ENCODE peak calls at places on chromosome 5, in four cellular contexts. B is mesendoderm, P is IMR-90, H is neuronal stem cell. W is an unnamed sample.

GRCh38 chr5:147565524-147565923 is 55.7 kb upstream of the DPYSL3 start:
- DNase-seq in B (peak; percentile 11), P (peak; percentile 81), H (no peak), W (peak; percentile 29)

GRCh38 chr5:141853895-141854626 is 24.1 kb downstream of the PCDH1 start:
- DNase-seq in B (peak; percentile 30), P (no peak), H (no peak), W (no peak)

GRCh38 chr5:180613188-180613587 is 21.9 kb upstream of the SCGB3A1 start:
- DNase-seq in B (no peak), P (no peak), H (no peak), W (no peak)

GRCh38 chr5:55993628-55994501 is 898 bp downstream of the IL6ST start:
- DNase-seq in B (no peak), P (no peak), H (no peak), W (peak; percentile 45)

GRCh38 chr5:71782771-71783770 is 64.0 kb downstream of the CARTPT start:
- DNase-seq in B (peak; percentile 88), P (peak; percentile 75), H (peak; percentile 73), W (peak; percentile 82)

GRCh38 chr5:18811616-18812015 is 1176.4 kb downstream of the CDH18 start:
- DNase-seq in B (peak; percentile 16), P (no peak), H (no peak), W (no peak)

GRCh38 chr5:39518516-39518915 is 93.7 kb upstream of the DAB2 start:
- DNase-seq in B (no peak), P (peak; percentile 85), H (no peak), W (no peak)

GRCh38 chr5:13477118-13477737 is 467.3 kb downstream of the DNAH5 start:
- DNase-seq in B (no peak), P (peak; percentile 89), H (no peak), W (peak; percentile 50)

GRCh38 chr5:75337366-75338021 is 474 bp downstream of the HMGCR start:
- DNase-seq in B (peak; percentile 29), P (no peak), H (no peak), W (no peak)

GRCh38 chr5:27450607-27451006 is 412.2 kb upstream of the CDH9 start:
- DNase-seq in B (no peak), P (peak; percentile 4), H (no peak), W (peak; percentile 63)

GRCh38 chr5:82387041-82387818 is 109.1 kb upstream of the RPS23 start:
- DNase-seq in B (peak; percentile 54), P (peak; percentile 18), H (no peak), W (peak; percentile 26)

GRCh38 chr5:36156124-36156601 is 4.3 kb downstream of the SKP2 start:
- DNase-seq in B (peak; percentile 75), P (peak; percentile 60), H (no peak), W (peak; percentile 66)

GRCh38 chr5:31194892-31195291 is 1.4 kb downstream of the CDH6 start:
- DNase-seq in B (no peak), P (peak; percentile 27), H (no peak), W (no peak)
- H3K4me3 ChIP-seq in B (no peak overlapping the region), P (peak overlapping the region; percentile 88), H (peak overlapping the region; percentile 54), W (peak overlapping the region; percentile 73)

DNA sequence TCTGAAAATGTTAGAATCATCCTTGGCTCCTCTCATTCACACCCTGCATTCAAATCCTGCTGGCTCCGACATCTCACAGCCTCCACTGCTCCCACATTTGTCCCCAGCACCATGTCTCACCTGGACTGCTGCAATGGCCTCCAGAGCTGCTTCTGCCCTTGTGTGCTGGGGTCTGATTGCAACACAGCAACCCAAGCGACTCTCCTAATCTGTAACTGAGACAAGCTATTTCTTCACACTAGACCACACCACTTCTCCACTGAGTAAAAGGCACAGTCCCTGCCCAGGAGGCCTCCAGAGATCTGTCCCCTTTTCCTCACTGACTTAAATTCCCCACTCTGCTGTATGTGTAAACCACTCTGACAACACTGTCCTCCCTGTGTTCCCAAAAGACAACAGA is 151.1 kb upstream of the TAS2R1 start:
- DNase-seq in B (no peak), P (no peak), H (no peak), W (no peak)
- H2AK5ac ChIP-seq in B (no peak overlapping the region), P (peak overlapping the region; percentile 87), H (no peak overlapping the region), W (no peak overlapping the region)

DNA sequence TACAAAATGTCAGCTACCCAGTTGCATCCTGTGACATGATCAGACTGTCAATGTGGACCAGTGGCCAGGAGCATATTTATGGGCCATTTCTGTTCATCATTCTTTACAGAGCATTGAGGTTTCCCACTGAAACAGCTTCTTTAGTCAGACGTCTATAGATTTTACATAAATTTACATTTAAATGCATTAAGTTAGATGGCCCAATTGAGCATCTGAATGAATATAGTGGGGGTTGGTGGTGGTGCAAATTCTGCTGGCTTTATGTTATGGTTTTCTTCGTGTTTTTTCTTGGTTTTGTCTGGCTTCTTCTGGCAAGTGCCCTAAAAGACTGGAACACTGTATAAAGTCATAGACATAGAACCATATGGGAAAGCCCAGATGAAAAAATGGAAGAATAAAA is 214.1 kb downstream of the PJA2 start:
- DNase-seq in B (no peak), P (no peak), H (no peak), W (no peak)
- H3K4me3 ChIP-seq in B (no peak overlapping the region), P (no peak overlapping the region), H (no peak overlapping the region), W (no peak overlapping the region)

DNA sequence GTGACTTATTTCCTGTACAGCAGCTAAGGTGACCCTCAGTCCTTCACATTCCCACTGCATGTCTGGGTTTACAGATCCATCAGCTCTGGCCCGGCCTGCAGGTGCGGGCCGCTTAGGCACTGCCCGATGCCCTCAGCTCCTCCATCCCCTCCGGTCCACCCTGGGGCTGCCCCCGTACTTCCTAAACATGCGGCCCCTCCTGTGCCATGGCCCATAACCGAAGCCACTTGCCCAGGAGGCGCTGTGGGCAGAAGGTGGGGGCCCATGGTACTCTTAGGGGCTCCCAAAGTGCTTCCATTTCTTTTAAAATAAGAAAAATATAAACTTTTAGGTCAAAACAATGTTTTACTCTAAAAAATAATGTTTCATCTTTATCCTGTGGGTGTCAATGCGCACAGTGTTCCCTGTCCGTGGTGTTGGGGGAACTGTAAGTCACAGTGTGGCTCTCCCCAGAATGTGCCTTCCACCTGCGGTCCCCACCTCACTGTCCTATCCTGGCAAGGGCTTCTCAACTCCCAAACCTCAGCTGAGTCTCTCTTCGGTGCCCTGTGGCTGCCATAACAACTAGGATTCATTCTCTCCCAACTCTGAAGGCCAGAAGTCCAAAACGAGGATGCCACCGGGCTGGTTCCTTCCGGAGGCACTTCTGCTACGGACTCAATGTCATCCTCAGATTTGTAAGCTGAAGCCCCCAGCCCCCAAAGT is 132.7 kb upstream of the LPCAT1 start:
- DNase-seq in B (no peak), P (no peak), H (no peak), W (no peak)
- H2AK5ac ChIP-seq in B (no peak overlapping the region), P (no peak overlapping the region), H (peak overlapping the region; percentile 43), W (no peak overlapping the region)

GRCh38 chr5:74028976-74029375 is 403.0 kb downstream of the ARHGEF28 start:
- DNase-seq in B (peak; percentile 42), P (no peak), H (no peak), W (no peak)
- H3K4me3 ChIP-seq in B (no peak overlapping the region), P (no peak overlapping the region), H (no peak overlapping the region), W (no peak overlapping the region)

DNA sequence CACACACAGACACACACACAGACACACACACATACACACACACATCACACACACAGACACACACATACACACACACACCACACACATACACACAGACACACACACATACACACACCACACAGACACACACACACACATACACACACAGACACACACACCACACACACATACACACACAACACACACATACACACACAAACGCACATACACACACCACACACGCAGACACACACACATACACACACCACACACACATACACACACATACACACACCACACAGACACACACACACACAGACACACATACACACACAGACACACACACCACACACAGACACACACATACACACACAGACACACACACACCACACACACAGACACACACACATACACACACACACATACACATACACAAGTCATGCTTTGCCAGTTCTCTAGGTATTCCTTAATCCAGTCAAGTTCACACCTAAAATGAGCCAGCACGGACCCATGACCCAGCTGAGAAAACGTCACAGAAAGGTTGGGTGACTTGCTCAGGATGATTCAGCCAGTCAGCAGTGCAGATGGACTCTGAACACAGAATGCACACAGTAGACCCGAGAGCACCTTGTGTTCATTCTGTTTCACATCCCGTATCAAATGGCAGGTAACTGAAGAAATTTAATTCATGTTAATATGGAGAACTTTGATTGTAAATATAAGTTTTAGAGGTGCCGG is 746.4 kb downstream of the MTRR start:
- DNase-seq in B (no peak), P (peak; percentile 4), H (no peak), W (no peak)
- H2AK5ac ChIP-seq in B (no peak overlapping the region), P (no peak overlapping the region), H (no peak overlapping the region), W (no peak overlapping the region)

DNA sequence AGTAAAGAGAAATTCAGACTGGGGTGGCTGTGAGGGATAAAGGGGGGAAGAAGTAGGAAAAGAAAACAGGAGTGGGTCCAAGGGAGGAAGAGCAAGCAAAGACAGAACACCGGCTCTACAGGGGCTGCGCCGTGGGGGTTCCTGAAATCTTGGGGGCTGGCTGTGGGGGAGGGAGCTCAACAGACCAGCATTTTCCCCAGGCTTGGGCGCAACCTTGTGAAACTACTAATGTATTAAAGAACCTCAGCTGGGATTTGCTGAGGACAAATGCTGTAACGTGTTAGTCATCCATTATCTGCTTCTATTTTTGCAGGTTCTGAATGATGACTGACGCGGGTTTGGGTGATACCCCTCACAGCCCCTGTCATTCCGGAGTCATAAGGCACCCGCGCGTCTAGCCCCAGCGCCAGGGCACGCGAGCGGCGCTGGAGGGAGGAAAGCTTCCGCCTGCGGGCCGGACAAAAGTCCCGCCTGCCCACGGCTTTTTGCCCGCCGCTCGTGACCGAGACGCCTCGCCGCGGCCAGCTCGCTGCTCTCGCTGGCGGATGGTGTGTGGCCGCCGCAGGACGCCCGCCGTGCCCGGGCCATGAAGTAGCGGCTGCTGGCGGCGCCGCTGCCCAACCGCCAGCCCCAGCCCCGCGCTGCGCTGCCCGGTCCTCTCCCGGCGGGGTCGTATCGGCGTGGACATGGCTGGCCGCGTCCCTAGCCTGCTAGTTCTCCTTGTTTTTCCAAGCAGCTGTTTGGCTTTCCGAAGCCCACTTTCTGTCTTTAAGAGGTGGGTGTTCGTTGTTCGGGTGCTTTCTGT is 110.6 kb downstream of the PAM start:
- DNase-seq in B (peak; percentile 94), P (peak; percentile 88), H (peak; percentile 58), W (peak; percentile 89)
- H3K4me3 ChIP-seq in B (peak overlapping the region; percentile 43), P (peak overlapping the region; percentile 56), H (peak overlapping the region; percentile 52), W (peak overlapping the region; percentile 90)

DNA sequence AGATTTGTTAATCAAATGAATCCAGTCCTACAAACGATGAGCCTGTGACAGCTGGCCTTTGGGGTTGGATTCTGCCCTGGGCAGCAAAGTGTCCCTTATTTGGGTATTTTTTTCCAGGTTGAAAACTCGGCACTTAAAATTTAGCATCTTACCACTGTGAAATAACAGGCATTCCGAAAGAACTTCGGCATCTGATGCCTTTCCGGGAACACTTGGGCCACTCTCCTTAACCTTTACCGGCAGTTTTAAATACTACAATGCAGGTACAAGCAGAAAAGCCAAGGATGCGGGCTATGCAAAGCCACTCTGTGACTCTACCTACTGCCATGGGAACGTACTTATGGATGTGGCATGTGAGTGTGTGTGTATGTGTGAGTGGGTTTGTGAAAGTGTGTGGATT is 1.0 kb upstream of the RASGRF2 start:
- DNase-seq in B (peak; percentile 65), P (no peak), H (no peak), W (no peak)
- H2AK5ac ChIP-seq in B (no peak overlapping the region), P (peak overlapping the region; percentile 86), H (no peak overlapping the region), W (no peak overlapping the region)